ENCODE peak calls at places on chromosome 3, in seven cellular contexts. One of them, this sample, is unnamed.

GRCh38 chr3:184584001-184584891 is 22.7 kb downstream of the EPHB3 start:
- DNase-seq in GM12865: no peak
- DNase-seq in AG04449: no peak
- DNase-seq in AG04450: no peak
- DNase-seq in K562: no peak
- DNase-seq in PC-3: no peak
- DNase-seq in HFF-Myc: no peak
- DNase-seq in this sample: no peak

GRCh38 chr3:160134454-160134853 is 90.8 kb upstream of the C3orf80 start:
- DNase-seq in AG04449: no peak
- DNase-seq in K562: no peak
- DNase-seq in PC-3: peak
- DNase-seq in HFF-Myc: no peak
- DNase-seq in AG04450: no peak
- DNase-seq in GM12865: no peak
- DNase-seq in this sample: no peak

GRCh38 chr3:72496055-72496690 is 352.1 kb downstream of the SHQ1 start:
- DNase-seq in GM12865: no peak
- DNase-seq in K562: no peak
- DNase-seq in AG04450: no peak
- DNase-seq in PC-3: no peak
- DNase-seq in AG04449: no peak
- DNase-seq in HFF-Myc: no peak
- DNase-seq in this sample: no peak

GRCh38 chr3:74314696-74315095 is 299.8 kb downstream of the CNTN3 start:
- DNase-seq in HFF-Myc: no peak
- DNase-seq in K562: no peak
- DNase-seq in AG04449: no peak
- DNase-seq in GM12865: no peak
- DNase-seq in PC-3: no peak
- DNase-seq in AG04450: no peak
- DNase-seq in this sample: no peak

GRCh38 chr3:190060401-190060800 is 60.3 kb downstream of the P3H2 start:
- DNase-seq in K562: no peak
- DNase-seq in AG04450: no peak
- DNase-seq in AG04449: no peak
- DNase-seq in GM12865: no peak
- DNase-seq in HFF-Myc: no peak
- DNase-seq in PC-3: no peak
- DNase-seq in this sample: no peak

GRCh38 chr3:177777699-177778098 is 580.4 kb upstream of the TBL1XR1 start:
- DNase-seq in GM12865: peak
- DNase-seq in AG04449: no peak
- DNase-seq in K562: peak
- DNase-seq in PC-3: peak
- DNase-seq in AG04450: no peak
- DNase-seq in HFF-Myc: peak
- DNase-seq in this sample: peak

GRCh38 chr3:103926936-103927335 is 1439.8 kb upstream of the ALCAM start:
- DNase-seq in HFF-Myc: no peak
- DNase-seq in PC-3: no peak
- DNase-seq in AG04449: no peak
- DNase-seq in K562: no peak
- DNase-seq in AG04450: no peak
- DNase-seq in GM12865: no peak
- DNase-seq in this sample: no peak

GRCh38 chr3:56251343-56251945 is 216.8 kb downstream of the ERC2 start:
- DNase-seq in GM12865: peak
- DNase-seq in K562: peak
- DNase-seq in AG04450: peak
- DNase-seq in HFF-Myc: peak
- DNase-seq in PC-3: peak
- DNase-seq in AG04449: no peak
- DNase-seq in this sample: peak

GRCh38 chr3:38519651-38520050 is 23.5 kb downstream of the EXOG start:
- DNase-seq in K562: no peak
- DNase-seq in AG04449: no peak
- DNase-seq in PC-3: no peak
- DNase-seq in GM12865: no peak
- DNase-seq in AG04450: no peak
- DNase-seq in HFF-Myc: no peak
- DNase-seq in this sample: peak

GRCh38 chr3:128317101-128317697 is 149.5 kb downstream of the DNAJB8 start:
- DNase-seq in K562: no peak
- DNase-seq in PC-3: no peak
- DNase-seq in GM12865: no peak
- DNase-seq in AG04450: no peak
- DNase-seq in HFF-Myc: no peak
- DNase-seq in AG04449: no peak
- DNase-seq in this sample: no peak

GRCh38 chr3:100022506-100022905 is 91.8 kb downstream of the FILIP1L start:
- DNase-seq in GM12865: no peak
- DNase-seq in K562: no peak
- DNase-seq in AG04450: no peak
- DNase-seq in AG04449: no peak
- DNase-seq in HFF-Myc: no peak
- DNase-seq in PC-3: no peak
- DNase-seq in this sample: no peak

GRCh38 chr3:120093119-120093922 is 926 bp downstream of the GSK3B start:
- DNase-seq in GM12865: peak
- DNase-seq in HFF-Myc: peak
- DNase-seq in PC-3: peak
- DNase-seq in AG04449: no peak
- DNase-seq in K562: no peak
- DNase-seq in AG04450: peak
- DNase-seq in this sample: peak

GRCh38 chr3:126510323-126510910 is 7.2 kb downstream of the UROC1 start:
- DNase-seq in AG04449: no peak
- DNase-seq in AG04450: no peak
- DNase-seq in GM12865: no peak
- DNase-seq in K562: no peak
- DNase-seq in HFF-Myc: no peak
- DNase-seq in PC-3: no peak
- DNase-seq in this sample: no peak

GRCh38 chr3:37386627-37387230 is 212.3 kb upstream of the LRRFIP2 start:
- DNase-seq in PC-3: no peak
- DNase-seq in K562: no peak
- DNase-seq in AG04450: peak
- DNase-seq in GM12865: no peak
- DNase-seq in HFF-Myc: no peak
- DNase-seq in AG04449: no peak
- DNase-seq in this sample: no peak

GRCh38 chr3:190117995-190118394 is 2.7 kb downstream of the P3H2 start:
- DNase-seq in K562: no peak
- DNase-seq in AG04450: no peak
- DNase-seq in PC-3: no peak
- DNase-seq in GM12865: no peak
- DNase-seq in HFF-Myc: no peak
- DNase-seq in AG04449: no peak
- DNase-seq in this sample: no peak

GRCh38 chr3:30779686-30780287 is 114.7 kb downstream of the GADL1 start:
- DNase-seq in AG04449: no peak
- DNase-seq in GM12865: peak
- DNase-seq in AG04450: no peak
- DNase-seq in PC-3: peak
- DNase-seq in K562: no peak
- DNase-seq in HFF-Myc: peak
- DNase-seq in this sample: peak

GRCh38 chr3:31772781-31773180 is 208.3 kb downstream of the OSBPL10 start:
- DNase-seq in AG04449: no peak
- DNase-seq in K562: no peak
- DNase-seq in AG04450: no peak
- DNase-seq in GM12865: no peak
- DNase-seq in PC-3: no peak
- DNase-seq in HFF-Myc: no peak
- DNase-seq in this sample: no peak

GRCh38 chr3:42600111-42600957 is at the start of gene NKTR:
- DNase-seq in K562: peak
- DNase-seq in HFF-Myc: peak
- DNase-seq in GM12865: peak
- DNase-seq in AG04449: peak
- DNase-seq in PC-3: peak
- DNase-seq in AG04450: peak
- DNase-seq in this sample: peak

GRCh38 chr3:157086775-157087174 is 73.2 kb downstream of the CCNL1 start:
- DNase-seq in AG04450: no peak
- DNase-seq in PC-3: no peak
- DNase-seq in GM12865: no peak
- DNase-seq in HFF-Myc: no peak
- DNase-seq in K562: no peak
- DNase-seq in AG04449: no peak
- DNase-seq in this sample: no peak

GRCh38 chr3:157087398-157088132 is 72.4 kb downstream of the CCNL1 start:
- DNase-seq in PC-3: peak
- DNase-seq in HFF-Myc: no peak
- DNase-seq in GM12865: peak
- DNase-seq in K562: no peak
- DNase-seq in AG04449: no peak
- DNase-seq in AG04450: no peak
- DNase-seq in this sample: no peak

GRCh38 chr3:157089455-157090221 is 70.3 kb downstream of the CCNL1 start:
- DNase-seq in GM12865: peak
- DNase-seq in K562: peak
- DNase-seq in PC-3: peak
- DNase-seq in AG04449: no peak
- DNase-seq in HFF-Myc: no peak
- DNase-seq in AG04450: no peak
- DNase-seq in this sample: no peak

GRCh38 chr3:157088133-157088488 is 71.8 kb downstream of the CCNL1 start:
- DNase-seq in PC-3: peak
- DNase-seq in HFF-Myc: no peak
- DNase-seq in AG04449: no peak
- DNase-seq in AG04450: no peak
- DNase-seq in GM12865: no peak
- DNase-seq in K562: no peak
- DNase-seq in this sample: no peak

DNA sequence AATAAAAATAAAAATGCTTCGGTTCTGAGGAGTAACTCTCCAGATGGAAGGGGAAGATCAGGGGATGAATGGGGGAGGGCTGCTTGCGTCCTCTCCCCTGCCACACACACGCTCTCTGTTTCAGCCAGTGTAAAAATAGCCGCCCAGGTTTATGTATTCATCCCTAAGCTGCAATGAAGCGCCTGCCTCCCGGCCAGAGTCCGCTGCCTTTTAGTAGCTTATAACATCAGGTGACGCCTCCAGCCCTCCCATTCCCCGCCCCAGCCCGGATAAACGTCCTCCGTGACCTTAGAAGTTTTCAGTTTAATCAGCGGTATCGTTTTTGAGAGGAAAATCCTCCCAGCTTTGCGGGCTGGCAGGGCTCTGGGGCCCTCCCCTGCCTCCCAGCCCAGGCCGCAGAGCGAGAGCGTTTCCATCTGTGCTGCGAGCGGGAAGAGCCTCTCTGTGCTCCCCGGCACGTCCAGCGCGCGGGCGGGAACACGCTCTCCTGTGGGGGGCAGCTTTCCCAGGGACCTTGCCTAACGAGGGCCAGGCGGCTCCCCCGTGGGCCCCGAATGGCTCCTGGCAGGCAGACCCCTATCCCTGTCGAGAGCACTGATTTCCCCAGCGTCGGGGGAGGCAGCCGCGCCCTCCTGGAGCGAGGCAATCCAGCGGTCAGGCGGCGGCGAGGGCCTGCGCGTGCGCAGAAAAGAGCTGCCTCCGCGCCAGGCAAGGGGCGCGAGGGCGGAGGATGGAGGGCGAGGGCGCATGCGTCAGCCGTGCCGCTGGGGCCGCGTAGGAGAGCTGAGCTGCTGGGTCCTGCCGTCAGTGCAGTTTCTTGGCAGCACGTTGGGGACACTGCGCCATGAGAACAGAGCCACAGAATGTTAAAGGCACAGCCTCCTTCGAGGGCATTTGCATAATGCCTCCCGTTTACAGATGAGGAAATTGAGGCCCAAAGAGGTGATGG is 71.2 kb downstream of the CCNL1 start:
- DNase-seq in GM12865: peak
- DNase-seq in PC-3: peak
- DNase-seq in K562: peak
- DNase-seq in AG04449: peak
- DNase-seq in HFF-Myc: peak
- DNase-seq in AG04450: peak
- DNase-seq in this sample: peak
- TF ChIP-seq CTCF in GM12865: peak
- TF ChIP-seq CTCF in PC-3: peak
- TF ChIP-seq CTCF in K562: no peak
- TF ChIP-seq CTCF in AG04449: peak
- TF ChIP-seq CTCF in HFF-Myc: no peak
- TF ChIP-seq CTCF in AG04450: no peak
- TF ChIP-seq CTCF in this sample: no peak

GRCh38 chr3:66938338-66938963 is 59.7 kb upstream of the KBTBD8 start:
- DNase-seq in AG04450: peak
- DNase-seq in HFF-Myc: peak
- DNase-seq in AG04449: no peak
- DNase-seq in K562: peak
- DNase-seq in PC-3: peak
- DNase-seq in GM12865: peak
- DNase-seq in this sample: peak
- TF ChIP-seq CTCF in AG04450: peak
- TF ChIP-seq CTCF in HFF-Myc: peak
- TF ChIP-seq CTCF in AG04449: peak
- TF ChIP-seq CTCF in K562: peak
- TF ChIP-seq CTCF in PC-3: peak
- TF ChIP-seq CTCF in GM12865: peak
- TF ChIP-seq CTCF in this sample: peak

DNA sequence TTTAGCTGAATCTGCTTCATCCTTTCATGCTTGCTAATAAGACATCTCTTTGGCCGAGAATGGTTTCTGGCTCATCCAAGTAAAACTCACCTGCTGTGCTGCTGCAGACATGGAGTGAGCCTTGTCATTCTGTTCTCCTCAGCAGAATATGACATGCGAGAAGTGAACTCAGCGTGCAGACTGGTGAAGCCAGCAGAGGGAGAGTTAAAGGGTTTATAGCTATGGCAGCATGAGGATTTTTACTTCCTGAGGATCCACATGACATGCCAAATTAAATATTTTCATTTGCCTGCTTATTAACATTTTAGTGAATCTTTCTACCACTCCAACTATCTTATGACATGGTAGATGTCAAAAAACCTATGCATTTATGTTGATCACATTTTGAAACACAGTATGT is 658.3 kb upstream of the NECTIN3 start:
- DNase-seq in PC-3: no peak
- DNase-seq in HFF-Myc: no peak
- DNase-seq in AG04450: no peak
- DNase-seq in K562: no peak
- DNase-seq in AG04449: no peak
- DNase-seq in GM12865: no peak
- DNase-seq in this sample: no peak
- TF ChIP-seq CTCF in PC-3: no peak
- TF ChIP-seq CTCF in HFF-Myc: no peak
- TF ChIP-seq CTCF in AG04450: no peak
- TF ChIP-seq CTCF in K562: no peak
- TF ChIP-seq CTCF in AG04449: no peak
- TF ChIP-seq CTCF in GM12865: no peak
- TF ChIP-seq CTCF in this sample: no peak

DNA sequence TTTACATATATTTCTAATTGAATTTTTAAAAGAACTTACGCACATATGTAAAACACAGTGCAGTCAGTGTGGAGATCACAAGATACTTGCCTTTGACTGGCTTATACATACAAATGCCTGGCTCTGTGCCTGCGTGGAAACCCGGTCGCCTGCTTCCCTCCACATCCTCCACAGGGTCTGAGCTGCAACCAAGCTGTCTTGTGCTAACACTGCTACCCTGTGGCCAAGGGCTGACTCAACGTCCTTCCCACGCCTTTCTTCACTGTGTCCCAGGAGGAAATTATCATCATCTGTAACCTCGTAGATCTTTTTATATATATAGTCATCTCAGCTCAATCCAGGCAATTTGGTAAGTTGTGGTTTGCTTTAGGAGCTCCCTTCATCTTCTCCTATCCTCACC is 116.9 kb downstream of the WNT7A start:
- DNase-seq in K562: no peak
- DNase-seq in GM12865: no peak
- DNase-seq in AG04449: no peak
- DNase-seq in HFF-Myc: no peak
- DNase-seq in AG04450: no peak
- DNase-seq in PC-3: no peak
- DNase-seq in this sample: no peak
- TF ChIP-seq CTCF in K562: peak
- TF ChIP-seq CTCF in GM12865: no peak
- TF ChIP-seq CTCF in AG04449: no peak
- TF ChIP-seq CTCF in HFF-Myc: no peak
- TF ChIP-seq CTCF in AG04450: no peak
- TF ChIP-seq CTCF in PC-3: peak
- TF ChIP-seq CTCF in this sample: no peak

This sample was measured in activated CD8-positive, alpha-beta T cell treated with anti-CD3 and anti-CD28 coated beads for 36 hours.